ENCODE peak calls at places on chromosomes 5 and 9, in four cellular contexts. I, W, D and N are unnamed samples.

GRCh38 chr5:35015063-35015462 is 32.7 kb downstream of the AGXT2 start:
- DNase-seq in I (no peak), W (no peak), D (no peak), N (no peak)

GRCh38 chr5:107474724-107475489 is 195.8 kb downstream of the EFNA5 start:
- DNase-seq in I (peak), W (no peak), D (no peak), N (no peak)

GRCh38 chr5:112417931-112418358 is 1.1 kb downstream of the EPB41L4A start:
- DNase-seq in I (peak), W (no peak), D (no peak), N (no peak)

GRCh38 chr5:53373420-53374188 is 106.8 kb upstream of the FST start:
- DNase-seq in I (no peak), W (no peak), D (no peak), N (no peak)

GRCh38 chr9:35342221-35342620 is 147.7 kb upstream of the RUSC2 start:
- DNase-seq in I (no peak), W (peak), D (no peak), N (no peak)

GRCh38 chr9:86531273-86531672 is 177.1 kb upstream of the TUT7 start:
- DNase-seq in I (no peak), W (no peak), D (no peak), N (no peak)

GRCh38 chr5:74075900-74076484 is 450.0 kb downstream of the ARHGEF28 start:
- DNase-seq in I (no peak), W (peak), D (no peak), N (peak)

GRCh38 chr5:175873090-175873454 is 1.7 kb downstream of the CPLX2 start:
- DNase-seq in I (no peak), W (peak), D (no peak), N (no peak)

GRCh38 chr5:132303589-132303988 is 9.4 kb downstream of the SLC22A4 start:
- DNase-seq in I (no peak), W (no peak), D (no peak), N (no peak)

GRCh38 chr9:98821831-98822230 is 14.4 kb downstream of the GALNT12 start:
- DNase-seq in I (no peak), W (no peak), D (no peak), N (no peak)

GRCh38 chr9:89368978-89369377 is 50.7 kb downstream of the SECISBP2 start:
- DNase-seq in I (no peak), W (no peak), D (no peak), N (no peak)